ENCODE peak calls at places on chromosome 10, in six cellular contexts. F is adrenal gland, K is AG04450, Q is fibroblast of lung, D is heart left ventricle, M is GM23338. X is an unnamed sample.

GRCh38 chr10:107561136-107561650 is 396.7 kb upstream of the SORCS1 start:
- DNase-seq in F (no peak), K (no peak), Q (no peak), D (no peak), M (no peak), X (no peak)

GRCh38 chr10:15433850-15434537 is 62.9 kb upstream of the FAM171A1 start:
- DNase-seq in F (peak), K (peak), Q (peak), D (no peak), M (peak), X (no peak)

GRCh38 chr10:24235471-24235870 is 26.5 kb downstream of the KIAA1217 start:
- DNase-seq in F (no peak), K (no peak), Q (no peak), D (no peak), M (no peak), X (no peak)

GRCh38 chr10:114026189-114027040 is 17.3 kb upstream of the ADRB1 start:
- DNase-seq in F (no peak), K (peak), Q (peak), D (no peak), M (no peak), X (no peak)

GRCh38 chr10:510415-510881 is 179.0 kb downstream of the DIP2C start:
- DNase-seq in F (no peak), K (no peak), Q (peak), D (no peak), M (no peak), X (no peak)

GRCh38 chr10:90742189-90742588 is 115.7 kb downstream of the HTR7 start:
- DNase-seq in F (no peak), K (no peak), Q (peak), D (no peak), M (no peak), X (no peak)

GRCh38 chr10:56370217-56371113 is 9.4 kb upstream of the ZWINT start:
- DNase-seq in F (no peak), K (no peak), Q (peak), D (no peak), M (peak), X (no peak)

GRCh38 chr10:75542084-75542483 is 110.7 kb downstream of the LRMDA start:
- DNase-seq in F (no peak), K (no peak), Q (no peak), D (no peak), M (no peak), X (no peak)

GRCh38 chr10:17607603-17608332 is 9.4 kb downstream of the HACD1 start:
- DNase-seq in F (no peak), K (peak), Q (peak), D (no peak), M (peak), X (no peak)

GRCh38 chr10:29378106-29378505 is 89.2 kb downstream of the LYZL1 start:
- DNase-seq in F (no peak), K (no peak), Q (no peak), D (no peak), M (no peak), X (no peak)

GRCh38 chr10:106439366-106439765 is 725.1 kb downstream of the SORCS1 start:
- DNase-seq in F (no peak), K (no peak), Q (no peak), D (no peak), M (no peak), X (no peak)

DNA sequence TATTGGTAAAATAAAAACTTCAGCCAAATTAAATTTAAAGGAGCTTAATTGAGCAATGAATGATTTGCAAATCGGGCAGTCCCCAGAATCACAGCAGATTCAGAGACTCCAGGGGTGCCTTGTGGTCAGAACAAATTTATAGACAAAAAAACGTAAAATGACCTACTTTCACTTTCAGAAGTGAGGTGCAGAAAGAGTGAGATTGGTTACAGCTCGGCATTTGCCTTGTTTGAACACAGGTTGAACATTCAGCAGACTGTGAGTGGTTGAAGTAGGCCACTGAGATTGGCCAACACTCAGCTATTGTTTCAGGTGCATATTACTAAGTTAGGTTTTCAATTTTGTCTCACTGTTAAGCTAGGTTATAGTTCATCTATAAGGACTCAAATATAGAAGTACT is 153.4 kb downstream of the BICC1 start:
- DNase-seq in F (no peak), K (no peak), Q (peak), D (no peak), M (no peak), X (no peak)
- H3K4me3 ChIP-seq in F (no peak), K (no peak), Q (peak), D (no peak), M (no peak), X (no peak)

DNA sequence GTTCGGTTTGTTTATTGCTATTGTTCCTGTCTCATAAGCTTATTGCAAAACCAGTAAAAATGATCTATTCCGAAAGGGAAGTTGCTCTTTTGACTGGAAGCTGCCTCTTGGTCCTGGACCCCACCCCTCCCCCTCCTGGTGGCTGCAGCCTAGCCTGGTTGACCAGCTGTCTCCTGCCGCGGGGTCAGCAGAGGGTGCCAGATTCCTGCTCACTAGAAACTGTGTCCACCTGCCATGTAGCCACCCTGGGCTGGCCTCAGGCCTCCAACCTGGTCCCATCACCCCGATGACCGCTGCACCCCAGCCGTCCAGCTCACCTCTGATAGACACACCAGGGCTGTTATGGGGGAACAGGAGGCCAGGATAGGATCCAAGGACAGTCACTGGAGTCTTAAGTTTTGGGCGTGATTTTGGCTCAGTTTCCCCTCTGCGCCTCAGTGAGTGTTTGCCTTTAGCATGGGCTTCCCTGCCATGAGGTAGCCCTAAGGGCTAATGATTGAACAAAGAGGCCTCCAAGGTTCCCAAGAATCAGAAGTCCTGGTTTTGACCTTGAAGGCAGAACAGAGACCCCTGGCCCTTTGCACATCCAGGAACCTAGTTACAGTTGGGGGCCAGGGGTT is 32.9 kb upstream of the SLF2 start:
- DNase-seq in F (no peak), K (no peak), Q (no peak), D (no peak), M (peak), X (no peak)
- TF ChIP-seq CTCF in F (no peak), K (no peak), Q (no peak), D (no peak), M (peak), X (no peak)

GRCh38 chr10:50999163-50999562 is 75.1 kb upstream of the PRKG1 start:
- DNase-seq in F (no peak), K (no peak), Q (no peak), D (no peak), M (no peak), X (no peak)
- H3K4me3 ChIP-seq in F (no peak), K (no peak), Q (no peak), D (no peak), M (no peak), X (no peak)

DNA sequence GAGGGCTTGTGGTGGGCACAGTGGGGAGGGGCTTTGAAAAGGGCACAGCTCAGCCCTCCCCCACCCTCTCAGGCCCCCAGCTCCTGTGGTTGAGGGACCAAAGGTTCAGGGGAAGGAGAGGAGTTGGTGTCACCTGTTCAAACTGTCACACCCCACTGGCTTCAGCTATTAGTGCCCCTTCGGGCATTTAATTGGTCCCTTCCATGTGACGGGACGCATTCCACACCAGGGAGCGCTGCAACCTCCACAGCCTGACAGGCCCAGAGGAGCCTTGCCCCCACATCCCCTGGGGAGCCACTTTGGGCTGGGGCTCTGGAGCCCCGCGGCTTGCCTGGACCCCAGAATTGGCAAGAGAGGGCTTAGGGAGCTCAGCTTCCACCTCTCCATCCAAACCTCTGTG is 75.7 kb downstream of the C10orf105 start:
- DNase-seq in F (no peak), K (no peak), Q (no peak), D (no peak), M (no peak), X (no peak)
- TF ChIP-seq CTCF in F (no peak), K (no peak), Q (no peak), D (no peak), M (no peak), X (no peak)

GRCh38 chr10:121448768-121449456 is 149.3 kb downstream of the FGFR2 start:
- DNase-seq in F (no peak), K (no peak), Q (no peak), D (no peak), M (no peak), X (no peak)

GRCh38 chr10:121453160-121453559 is 145.1 kb downstream of the FGFR2 start:
- DNase-seq in F (no peak), K (no peak), Q (no peak), D (no peak), M (no peak), X (no peak)

GRCh38 chr10:121452581-121452980 is 145.7 kb downstream of the FGFR2 start:
- DNase-seq in F (no peak), K (no peak), Q (no peak), D (no peak), M (no peak), X (no peak)

GRCh38 chr10:121449457-121450045 is 148.7 kb downstream of the FGFR2 start:
- DNase-seq in F (no peak), K (no peak), Q (no peak), D (no peak), M (no peak), X (no peak)

DNA sequence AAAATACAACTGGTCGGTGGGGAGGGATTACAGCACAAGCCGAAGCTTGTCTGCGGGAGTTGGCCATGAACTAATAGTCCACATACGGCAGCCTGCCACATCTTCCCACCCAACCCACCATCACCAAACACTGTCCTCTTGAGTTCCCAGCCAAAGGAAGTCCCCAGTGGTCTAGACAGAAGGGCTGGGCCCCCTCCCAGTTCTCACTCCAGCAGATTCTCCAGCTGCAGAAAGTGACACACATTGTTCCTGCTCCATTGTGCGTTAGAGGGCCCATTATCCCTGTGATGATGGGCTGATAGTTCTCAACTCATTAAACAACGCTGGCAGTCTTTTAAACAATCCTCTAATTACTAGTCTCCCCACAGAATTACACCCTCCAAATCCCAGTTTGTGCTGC is 148.0 kb downstream of the FGFR2 start:
- DNase-seq in F (no peak), K (no peak), Q (no peak), D (no peak), M (no peak), X (no peak)
- H3K4me3 ChIP-seq in F (no peak), K (no peak), Q (no peak), D (no peak), M (no peak), X (no peak)

X was measured in AG09309.